ENCODE peak calls at places on chromosomes 11 and 22, in seven cellular contexts. T is activated T-helper 1 cell treated with anti-CD3 and anti-CD28 coated beads, Interleukin-2, amount 50 U/mL, for 16 hours; O is cardiac fibroblast; R is nephron progenitor cell; V is NAMALWA; Q is adrenal gland; A is osteocyte. D is an unnamed sample.

GRCh38 chr11:73308963-73309960 is 1.2 kb downstream of the ARHGEF17 start:
- DNase-seq in T (no peak), O (peak; percentile 99), Q (peak; percentile 66), R (peak; percentile 86), V (no peak), A (peak; percentile 96), D (peak; percentile 16)

GRCh38 chr11:68641880-68642279 is 42.5 kb upstream of the GAL start:
- DNase-seq in T (no peak), R (no peak), A (no peak), Q (no peak), V (no peak), O (no peak), D (no peak)

GRCh38 chr22:41003976-41004375 is 52.8 kb downstream of the RBX1 start:
- DNase-seq in Q (no peak), R (no peak), V (no peak), O (no peak), T (no peak), A (no peak), D (no peak)

GRCh38 chr11:120854988-120855387 is 168.9 kb upstream of the TBCEL start:
- DNase-seq in T (no peak), A (no peak), Q (no peak), O (no peak), V (no peak), R (peak; percentile 18), D (no peak)

GRCh38 chr11:73951797-73952196 is 971 bp downstream of the DNAJB13 start:
- DNase-seq in V (no peak), Q (no peak), A (no peak), R (no peak), T (no peak), O (no peak), D (no peak)

GRCh38 chr11:7530013-7530412 is 16.2 kb downstream of the PPFIBP2 start:
- DNase-seq in R (no peak), V (no peak), A (no peak), O (no peak), Q (no peak), T (no peak), D (no peak)

GRCh38 chr22:37998543-37998942 is 14.2 kb upstream of the SOX10 start:
- DNase-seq in T (no peak), A (no peak), O (no peak), R (no peak), Q (no peak), V (no peak), D (no peak)

GRCh38 chr11:76598426-76598839 is 72.1 kb downstream of the LRRC32 start:
- DNase-seq in O (peak; percentile 77), T (no peak), V (peak; percentile 70), A (no peak), R (peak; percentile 47), Q (peak; percentile 52), D (no peak)

GRCh38 chr22:26648761-26649363 is 8.5 kb upstream of the MIAT start:
- DNase-seq in Q (no peak), A (no peak), V (no peak), T (no peak), R (no peak), O (peak; percentile 89), D (peak; percentile 93)

GRCh38 chr11:72581067-72581466 is 93.2 kb downstream of the PDE2A start:
- DNase-seq in R (no peak), T (no peak), A (no peak), V (peak; percentile 22), Q (peak; percentile 3), O (no peak), D (no peak)

GRCh38 chr22:45082795-45083194 is 73.0 kb upstream of the PHF21B start:
- DNase-seq in A (no peak), O (no peak), V (no peak), T (no peak), R (no peak), Q (no peak), D (no peak)

GRCh38 chr11:93330446-93330984 is at the start of gene DEUP1:
- DNase-seq in Q (peak; percentile 76), R (peak; percentile 90), O (no peak), V (no peak), T (no peak), A (no peak), D (no peak)

GRCh38 chr11:86143429-86144030 is 74.6 kb upstream of the PICALM start:
- DNase-seq in R (no peak), O (no peak), V (no peak), T (no peak), A (no peak), Q (peak; percentile 12), D (no peak)

GRCh38 chr11:122167100-122167499 is 51.1 kb upstream of the BLID start:
- DNase-seq in V (no peak), O (peak; percentile 88), A (no peak), Q (no peak), R (no peak), T (no peak), D (no peak)

GRCh38 chr22:45642966-45643365 is 28.7 kb upstream of the ATXN10 start:
- DNase-seq in O (no peak), A (no peak), T (no peak), R (no peak), Q (no peak), V (no peak), D (no peak)

GRCh38 chr11:68831124-68831523 is 10.6 kb downstream of the CPT1A start:
- DNase-seq in T (no peak), O (no peak), A (no peak), R (no peak), V (no peak), Q (no peak), D (no peak)

GRCh38 chr11:118194835-118195627 is 18.6 kb upstream of the SCN2B start:
- DNase-seq in V (no peak), O (peak; percentile 77), A (no peak), R (no peak), T (no peak), Q (peak; percentile 65), D (no peak)

GRCh38 chr22:31206896-31207687 is 5.0 kb upstream of the LIMK2 start:
- DNase-seq in Q (no peak), V (no peak), T (no peak), R (no peak), O (peak; percentile 19), A (no peak), D (no peak)

GRCh38 chr11:61618991-61619390 is 38.1 kb upstream of the SYT7 start:
- DNase-seq in R (no peak), A (no peak), V (no peak), O (no peak), Q (no peak), T (no peak), D (no peak)